ENCODE peak calls at places on chromosomes 11 and 22, in eight cellular contexts. Q is transverse colon, V is tibial nerve, P is esophagus muscularis mucosa, M is stomach, C is sigmoid colon, O is A549, L is K562. D is an unnamed sample. For H3K4me1, the result is how much of the 10 kb centered on the place peaks cover.

GRCh38 chr11:95659088-95659487 is 130.5 kb downstream of the FAM76B start:
- DNase-seq in M (no peak), V (no peak), O (no peak), P (no peak), Q (no peak), L (no peak), C (no peak), D (no peak)

GRCh38 chr11:79047356-79047755 is 393.5 kb downstream of the TENM4 start:
- DNase-seq in P (no peak), Q (no peak), M (no peak), L (no peak), V (no peak), O (no peak), C (no peak), D (no peak)

GRCh38 chr11:71116435-71117040 is 135.8 kb downstream of the SHANK2 start:
- DNase-seq in M (no peak), P (no peak), L (no peak), V (no peak), Q (no peak), O (no peak), C (no peak), D (no peak)

GRCh38 chr11:115869780-115870431 is 365.7 kb upstream of the CADM1 start:
- DNase-seq in C (no peak), P (no peak), O (no peak), L (no peak), V (no peak), M (no peak), Q (peak), D (no peak)

GRCh38 chr11:2662024-2662312 is 37.8 kb downstream of the KCNQ1OT1 start:
- DNase-seq in L (no peak), Q (no peak), C (no peak), O (no peak), V (no peak), P (peak), M (peak), D (no peak)

GRCh38 chr22:36864454-36865215 is 3.8 kb downstream of the NCF4 start:
- DNase-seq in Q (no peak), C (peak), M (no peak), O (no peak), V (no peak), P (no peak), L (no peak), D (no peak)

GRCh38 chr11:70421123-70421522 is 22.8 kb downstream of the CTTN start:
- DNase-seq in C (no peak), O (no peak), M (no peak), P (no peak), V (no peak), L (no peak), Q (no peak), D (no peak)

GRCh38 chr22:24473278-24473677 is 21.9 kb upstream of the UPB1 start:
- DNase-seq in P (no peak), Q (no peak), C (no peak), V (no peak), L (no peak), M (no peak), O (no peak), D (no peak)

GRCh38 chr11:68261006-68261405 is 10.8 kb downstream of the C11orf24 start:
- DNase-seq in L (no peak), C (no peak), M (no peak), P (no peak), O (no peak), V (no peak), Q (no peak), D (no peak)

GRCh38 chr22:35645646-35646045 is 2.6 kb upstream of the APOL6 start:
- DNase-seq in V (no peak), O (no peak), M (no peak), P (no peak), Q (no peak), L (no peak), C (no peak), D (no peak)

GRCh38 chr22:35651085-35651484 is 2.8 kb downstream of the APOL6 start:
- DNase-seq in Q (no peak), L (no peak), P (peak), V (no peak), C (no peak), M (no peak), O (no peak), D (no peak)

GRCh38 chr22:35649026-35649553 is 844 bp downstream of the APOL6 start:
- DNase-seq in V (no peak), L (no peak), C (no peak), P (no peak), M (no peak), Q (no peak), O (no peak), D (no peak)

GRCh38 chr22:35649636-35650250 is 1.5 kb downstream of the APOL6 start:
- DNase-seq in C (no peak), V (no peak), O (no peak), P (no peak), L (no peak), Q (no peak), M (no peak), D (no peak)

GRCh38 chr22:35648066-35649025 is at the start of gene APOL6:
- DNase-seq in L (no peak), Q (peak), V (no peak), C (peak), P (peak), M (peak), O (peak), D (peak)
- TF ChIP-seq POLR2A in L (no peak), Q (peak), V (no peak), C (peak), P (no peak), M (no peak), O (no peak), D (peak)

GRCh38 chr11:32643526-32643925 is 59.9 kb downstream of the EIF3M start:
- DNase-seq in L (no peak), Q (no peak), O (no peak), V (no peak), M (no peak), P (no peak), C (no peak), D (no peak)
- TF ChIP-seq EP300 in L (no peak), Q (no peak), O (no peak), V (no peak), M (no peak), P (no peak), C (no peak), D (no peak)

DNA sequence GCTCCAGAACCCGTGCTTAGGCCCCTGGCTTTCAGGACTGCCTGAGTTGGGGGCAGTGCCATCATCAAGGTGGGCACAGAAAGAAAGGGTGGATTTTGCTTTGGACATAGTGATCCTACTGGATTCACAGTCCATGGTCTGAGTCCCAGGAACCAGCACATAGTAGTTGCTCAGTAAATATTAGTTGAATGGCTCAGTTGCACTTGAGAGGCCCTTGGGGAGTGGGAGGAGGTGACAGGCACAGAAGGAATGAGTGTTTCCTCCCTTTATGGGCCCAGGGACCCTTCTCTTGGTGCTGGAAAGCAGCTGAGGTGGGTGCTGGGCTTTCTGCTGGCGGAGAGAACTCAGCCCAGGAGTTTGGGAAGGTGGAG is 16.6 kb downstream of the ARHGEF17 start:
- DNase-seq in L (no peak), Q (no peak), O (no peak), C (no peak), M (no peak), V (no peak), P (no peak), D (no peak)
- H3K4me1 ChIP-seq in L (under half), Q (under half), O (under half), C (half or more), M (half or more), V (half or more), P (half or more), D (half or more)

DNA sequence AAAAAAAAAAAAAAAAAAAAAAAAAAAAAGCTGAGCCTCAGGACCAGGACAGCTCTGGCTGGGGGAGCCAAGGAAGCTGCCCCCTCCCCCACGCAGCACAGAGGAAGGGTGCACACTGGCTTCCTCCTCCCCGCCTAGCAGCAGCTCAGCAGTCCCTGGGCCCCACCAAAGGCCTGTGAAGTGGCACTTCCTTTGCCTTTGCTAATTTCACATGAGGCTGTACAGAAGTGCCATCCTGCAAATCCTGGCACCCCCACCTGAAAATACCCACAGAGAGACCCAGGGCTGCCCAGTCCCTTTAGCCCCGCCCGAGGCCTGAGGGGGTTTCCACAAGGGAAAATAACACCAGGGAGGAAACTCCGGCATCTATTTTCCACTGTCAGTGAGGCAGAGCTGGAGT is 3.9 kb downstream of the RHOG start:
- DNase-seq in C (no peak), Q (peak), P (no peak), M (peak), L (no peak), V (no peak), O (no peak), D (no peak)
- TF ChIP-seq POLR2A in C (no peak), Q (no peak), P (no peak), M (no peak), L (no peak), V (no peak), O (no peak), D (no peak)

GRCh38 chr11:8807544-8808225 is 103.3 kb upstream of the AKIP1 start:
- DNase-seq in V (no peak), Q (peak), C (peak), P (no peak), M (peak), L (no peak), O (no peak), D (no peak)
- TF ChIP-seq EP300 in V (no peak), Q (no peak), C (no peak), P (no peak), M (no peak), L (no peak), O (no peak), D (no peak)

DNA sequence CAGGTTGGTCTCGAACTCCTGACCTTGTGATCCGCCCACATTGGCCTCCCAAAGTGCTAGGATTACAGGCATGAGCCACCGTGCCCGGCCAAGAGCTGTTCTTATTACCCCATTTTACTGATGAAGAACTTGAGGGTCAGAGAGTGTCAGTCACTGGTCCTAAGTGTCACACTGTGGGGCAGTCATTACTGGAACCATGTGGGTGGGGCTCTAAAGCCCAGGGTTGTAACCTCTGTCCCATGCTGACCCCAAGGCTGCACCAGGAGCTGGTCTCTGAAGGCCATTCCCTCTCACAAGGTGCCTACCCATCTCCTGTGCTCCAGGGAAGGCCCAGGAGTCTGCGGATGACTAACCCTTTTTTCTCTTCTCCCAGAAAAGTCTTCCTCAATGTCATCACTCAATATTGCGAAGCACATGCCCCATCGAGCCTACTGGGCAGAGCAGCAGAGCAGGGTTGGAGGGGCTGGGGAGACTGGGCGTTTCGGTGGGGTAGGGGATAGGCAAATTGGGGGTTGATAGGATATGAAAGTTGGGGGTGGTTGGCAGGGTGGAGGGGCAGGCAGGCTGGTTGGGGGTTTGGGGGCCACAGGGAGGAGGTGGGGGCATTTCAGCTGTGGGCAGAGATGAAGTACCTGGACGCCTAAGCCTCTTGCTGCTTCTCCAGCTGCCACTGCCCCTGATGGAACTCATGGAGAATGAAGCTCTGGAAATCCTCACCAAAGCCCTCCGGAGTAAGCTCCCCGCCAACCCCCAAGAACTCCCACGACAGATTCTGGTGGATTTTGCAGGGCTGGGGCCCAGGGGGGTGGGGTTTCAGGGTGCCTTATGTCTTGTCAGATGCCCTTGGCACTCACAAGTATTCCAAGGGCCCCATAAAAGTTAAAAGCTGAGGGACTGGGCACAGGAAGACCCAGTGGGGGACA is 2.0 kb upstream of the ESRRA start:
- DNase-seq in M (no peak), P (no peak), C (no peak), Q (no peak), V (no peak), L (no peak), O (no peak), D (no peak)
- H3K4me1 ChIP-seq in M (half or more), P (half or more), C (half or more), Q (under half), V (under half), L (under half), O (under half), D (half or more)

GRCh38 chr11:12050911-12051667 is 42.7 kb upstream of the DKK3 start:
- DNase-seq in L (no peak), Q (no peak), P (no peak), M (peak), O (no peak), V (no peak), C (no peak), D (no peak)
- TF ChIP-seq POLR2A in L (no peak), Q (no peak), P (no peak), M (no peak), O (no peak), V (no peak), C (no peak), D (no peak)

GRCh38 chr11:65883786-65884715 is 4.2 kb downstream of the FIBP start:
- DNase-seq in O (no peak), L (no peak), Q (peak), C (peak), V (no peak), M (no peak), P (no peak), D (no peak)

GRCh38 chr11:65885808-65886536 is 2.3 kb downstream of the FIBP start:
- DNase-seq in L (no peak), O (no peak), V (no peak), Q (peak), M (no peak), P (no peak), C (no peak), D (no peak)

GRCh38 chr11:65883058-65883761 is 3.6 kb downstream of the CTSW start:
- DNase-seq in L (no peak), C (peak), P (no peak), M (no peak), O (no peak), V (no peak), Q (peak), D (no peak)

GRCh38 chr11:65885231-65885630 is 3.0 kb downstream of the FIBP start:
- DNase-seq in L (no peak), O (no peak), P (no peak), C (no peak), M (no peak), Q (peak), V (no peak), D (no peak)

GRCh38 chr11:65884716-65885092 is 3.6 kb downstream of the FIBP start:
- DNase-seq in M (peak), Q (peak), V (peak), C (peak), P (no peak), O (peak), L (peak), D (peak)
- TF ChIP-seq EP300 in M (no peak), Q (no peak), V (peak), C (no peak), P (no peak), O (no peak), L (no peak), D (no peak)

DNA sequence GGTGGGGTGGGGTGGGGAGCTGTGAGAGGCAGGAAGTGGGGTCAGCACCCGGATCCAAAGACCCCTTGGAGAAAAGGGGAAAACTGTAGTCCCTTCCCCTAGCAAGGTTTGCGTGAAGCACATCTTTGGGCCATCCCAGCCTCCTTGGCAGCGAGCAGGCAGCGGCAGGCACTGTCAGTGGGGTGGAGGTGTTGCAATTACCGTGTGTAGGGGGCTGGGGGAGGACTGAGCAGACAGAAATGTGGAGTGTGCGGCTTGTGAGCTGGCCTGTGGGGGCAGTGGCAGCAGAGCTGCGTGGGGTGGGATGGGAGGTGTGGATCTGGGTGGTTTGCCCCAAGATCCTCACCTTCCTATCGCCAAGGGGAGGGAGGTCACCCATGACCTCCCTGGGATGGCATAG is 16.4 kb downstream of the DAGLA start:
- DNase-seq in M (no peak), V (no peak), Q (no peak), P (no peak), O (no peak), C (no peak), L (no peak), D (no peak)
- H3K4me1 ChIP-seq in M (half or more), V (half or more), Q (half or more), P (half or more), O (half or more), C (half or more), L (under half), D (half or more)